ENCODE peak calls at places on chromosomes 6 and 20, in nine cellular contexts. L, U, I, T, N, F, S, Y and A are unnamed samples.
A peak's percentile ranks its signal among the peaks of the same experiment; 100 is the strongest.

GRCh38 chr6:85405175-85405852 is 44.6 kb upstream of the NT5E start:
- DNase-seq in F (no peak), L (no peak), U (no peak), N (no peak), T (no peak), Y (no peak), S (no peak), I (no peak), A (no peak)

GRCh38 chr6:166637001-166637400 is 9.9 kb upstream of the RPS6KA2 start:
- DNase-seq in L (no peak), Y (no peak), U (no peak), N (no peak), I (no peak), T (no peak), S (no peak), F (peak; percentile 15), A (peak; percentile 44)

GRCh38 chr6:161272600-161273355 is 1.1 kb downstream of the AGPAT4 start:
- DNase-seq in N (peak; percentile 27), L (no peak), U (no peak), T (peak; percentile 65), S (peak; percentile 20), I (peak; percentile 92), F (no peak), Y (peak; percentile 17), A (peak; percentile 82)

GRCh38 chr20:46999821-47000465 is 105.3 kb downstream of the EYA2 start:
- DNase-seq in S (no peak), U (no peak), I (no peak), N (no peak), T (no peak), F (no peak), Y (no peak), L (no peak), A (peak; percentile 31)

GRCh38 chr6:166739655-166740318 is 112.7 kb upstream of the RPS6KA2 start:
- DNase-seq in N (no peak), U (no peak), F (no peak), T (no peak), L (no peak), Y (no peak), I (no peak), S (no peak), A (peak; percentile 31)

GRCh38 chr6:36329798-36330291 is 6.8 kb downstream of the BNIP5 start:
- DNase-seq in Y (no peak), T (no peak), S (peak; percentile 41), N (no peak), U (no peak), F (peak; percentile 56), L (no peak), I (peak; percentile 66), A (peak; percentile 78)

GRCh38 chr6:132227937-132228336 is 173.3 kb downstream of the MOXD1 start:
- DNase-seq in U (no peak), I (no peak), F (no peak), S (no peak), N (no peak), T (no peak), Y (no peak), L (no peak), A (no peak)

GRCh38 chr6:43723737-43724295 is 36.2 kb upstream of the MRPS18A start:
- DNase-seq in Y (peak; percentile 71), F (no peak), N (peak; percentile 65), T (peak; percentile 83), S (peak; percentile 73), U (peak; percentile 69), I (peak; percentile 76), L (peak; percentile 26), A (peak; percentile 91)

GRCh38 chr6:36350082-36350481 is 13.4 kb upstream of the BNIP5 start:
- DNase-seq in S (no peak), T (no peak), F (no peak), L (no peak), U (no peak), N (no peak), Y (no peak), I (no peak), A (peak; percentile 23)

GRCh38 chr6:29924731-29925130 is 17.6 kb upstream of the HLA-A start:
- DNase-seq in N (no peak), I (peak; percentile 3), S (no peak), F (no peak), T (no peak), U (no peak), Y (no peak), L (no peak), A (no peak)

GRCh38 chr6:56758553-56758952 is 115.9 kb upstream of the DST start:
- DNase-seq in F (no peak), L (no peak), N (no peak), T (no peak), Y (no peak), I (no peak), U (no peak), S (no peak), A (no peak)

GRCh38 chr6:56757585-56757984 is 114.9 kb upstream of the DST start:
- DNase-seq in N (no peak), L (no peak), T (no peak), I (peak; percentile 68), U (no peak), Y (no peak), S (no peak), F (no peak), A (peak; percentile 71)

GRCh38 chr6:56760842-56761241 is 118.2 kb upstream of the DST start:
- DNase-seq in T (no peak), U (no peak), L (no peak), Y (no peak), F (no peak), N (no peak), S (no peak), I (no peak), A (no peak)

GRCh38 chr6:56758120-56758519 is 115.4 kb upstream of the DST start:
- DNase-seq in I (no peak), N (no peak), L (no peak), F (no peak), S (no peak), Y (no peak), U (no peak), T (no peak), A (no peak)

DNA sequence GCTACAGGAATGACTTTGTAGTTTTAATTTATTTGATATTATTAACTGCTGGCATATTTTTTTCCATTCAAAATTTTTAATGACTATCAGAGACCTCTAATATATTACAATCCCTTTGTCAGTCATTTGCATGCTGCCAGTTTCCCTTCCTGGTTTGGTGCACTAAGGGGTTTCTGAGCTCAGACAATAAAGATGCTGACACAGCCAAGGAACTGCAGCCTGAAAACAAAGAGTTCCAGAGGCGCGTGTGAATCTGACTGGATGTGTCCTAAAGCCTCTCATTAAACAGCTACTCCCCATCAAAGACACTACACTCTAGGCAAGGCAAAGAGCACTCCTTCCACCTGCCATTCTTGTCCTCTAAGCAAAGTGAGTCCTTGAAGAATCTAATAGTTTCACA is 116.8 kb upstream of the DST start:
- DNase-seq in F (no peak), T (no peak), Y (no peak), S (no peak), U (no peak), L (no peak), I (no peak), N (no peak), A (no peak)
- H3K4me1 ChIP-seq in F (peaks cover 21% of the 10 kb centered on the region), T (peaks cover 15% of the 10 kb centered on the region), Y (no peaks in the 10 kb centered on the region), S (no peaks in the 10 kb centered on the region), U (peaks cover 71% of the 10 kb centered on the region), L (no peaks in the 10 kb centered on the region), I (peaks cover 7% of the 10 kb centered on the region), N (peaks cover 51% of the 10 kb centered on the region), A (peaks cover 2% of the 10 kb centered on the region)

GRCh38 chr20:50844430-50845100 is 49.7 kb downstream of the BCAS4 start:
- DNase-seq in I (no peak), Y (peak; percentile 12), S (no peak), U (no peak), F (peak; percentile 39), N (no peak), T (no peak), L (no peak), A (no peak)
- H3K4me3 ChIP-seq in I (no peak overlapping the region), Y (no peak overlapping the region), S (no peak overlapping the region), U (no peak overlapping the region), F (no peak overlapping the region), N (no peak overlapping the region), T (no peak overlapping the region), L (no peak overlapping the region), A (no peak overlapping the region)

GRCh38 chr20:53848304-53848703 is 222.1 kb downstream of the BCAS1 start:
- DNase-seq in F (no peak), I (no peak), T (no peak), L (no peak), Y (no peak), S (no peak), N (no peak), U (no peak), A (no peak)
- H3K4me1 ChIP-seq in F (no peaks in the 10 kb centered on the region), I (no peaks in the 10 kb centered on the region), T (peaks cover 7% of the 10 kb centered on the region), L (peaks cover 32% of the 10 kb centered on the region), Y (peaks cover 55% of the 10 kb centered on the region), S (no peaks in the 10 kb centered on the region), N (no peaks in the 10 kb centered on the region), U (no peaks in the 10 kb centered on the region), A (no peaks in the 10 kb centered on the region)

GRCh38 chr6:34062815-34063214 is 83.1 kb downstream of the GRM4 start:
- DNase-seq in U (no peak), Y (no peak), N (no peak), L (no peak), T (no peak), I (peak; percentile 22), S (no peak), F (no peak), A (peak; percentile 72)

GRCh38 chr6:34059136-34059731 is 86.7 kb downstream of the GRM4 start:
- DNase-seq in U (no peak), S (no peak), Y (no peak), F (no peak), I (no peak), N (no peak), T (no peak), L (no peak), A (no peak)

GRCh38 chr6:34059914-34060313 is 86.0 kb downstream of the GRM4 start:
- DNase-seq in L (no peak), F (no peak), U (no peak), S (no peak), I (no peak), T (no peak), Y (no peak), N (no peak), A (no peak)

GRCh38 chr6:34062156-34062555 is 83.7 kb downstream of the GRM4 start:
- DNase-seq in T (no peak), S (no peak), F (no peak), L (no peak), N (no peak), I (no peak), U (no peak), Y (no peak), A (no peak)

GRCh38 chr6:34061348-34061747 is 84.5 kb downstream of the GRM4 start:
- DNase-seq in S (no peak), L (no peak), F (no peak), N (no peak), I (no peak), U (no peak), Y (no peak), T (no peak), A (no peak)
- H3K4me3 ChIP-seq in S (no peak overlapping the region), L (no peak overlapping the region), F (no peak overlapping the region), N (no peak overlapping the region), I (no peak overlapping the region), U (no peak overlapping the region), Y (no peak overlapping the region), T (no peak overlapping the region), A (no peak overlapping the region)

DNA sequence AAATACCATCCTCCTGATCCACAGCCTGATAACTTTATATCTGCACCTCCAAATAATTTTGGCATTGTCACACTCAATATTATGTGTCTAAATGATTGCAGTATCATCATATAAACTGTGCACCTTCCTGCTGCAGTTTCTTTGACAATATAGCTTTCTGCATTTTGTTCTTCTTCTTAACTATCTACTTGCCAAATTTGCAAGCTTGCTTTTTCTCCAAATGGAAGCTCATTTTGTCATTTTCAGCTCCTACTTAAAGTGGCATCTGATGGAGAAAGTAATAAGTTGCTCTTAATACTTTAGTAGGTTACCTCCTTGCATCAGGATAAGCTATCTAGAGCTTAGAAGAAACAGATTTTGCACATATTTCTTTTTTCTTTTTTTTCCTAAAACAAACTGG is 74.0 kb upstream of the DEFB112 start:
- DNase-seq in U (no peak), L (no peak), F (no peak), N (no peak), T (no peak), Y (no peak), S (no peak), I (no peak), A (no peak)
- H3K4me1 ChIP-seq in U (no peaks in the 10 kb centered on the region), L (no peaks in the 10 kb centered on the region), F (no peaks in the 10 kb centered on the region), N (no peaks in the 10 kb centered on the region), T (no peaks in the 10 kb centered on the region), Y (no peaks in the 10 kb centered on the region), S (no peaks in the 10 kb centered on the region), I (no peaks in the 10 kb centered on the region), A (no peaks in the 10 kb centered on the region)